ENCODE peak calls at places on chromosomes 1 and 21, in nine cellular contexts. E is astrocyte of the spinal cord, J is NB4, M is HL-60, Z is foreskin fibroblast, C is epithelial cell of esophagus, A is MM.1S, G is pancreas, R is A549. Q is an unnamed sample.

GRCh38 chr1:207669469-207670111 is 24.7 kb downstream of the CR1L start:
- DNase-seq in E (no peak), J (no peak), M (no peak), Z (no peak), C (no peak), A (no peak), G (peak), R (no peak), Q (no peak)

GRCh38 chr1:240278082-240278481 is 186.4 kb downstream of the FMN2 start:
- DNase-seq in E (no peak), J (no peak), M (no peak), Z (no peak), C (no peak), A (no peak), G (no peak), R (no peak), Q (no peak)

GRCh38 chr1:77678628-77679610 is 3.5 kb downstream of the ZZZ3 start:
- DNase-seq in E (no peak), J (no peak), M (no peak), Z (no peak), C (no peak), A (no peak), G (no peak), R (no peak), Q (no peak)

GRCh38 chr1:246512230-246512629 is 5.2 kb upstream of the SMYD3 start:
- DNase-seq in E (no peak), J (no peak), M (no peak), Z (no peak), C (no peak), A (no peak), G (no peak), R (no peak), Q (no peak)

GRCh38 chr1:203402609-203403337 is 51.9 kb upstream of the FMOD start:
- DNase-seq in E (peak), J (peak), M (peak), Z (peak), C (peak), A (no peak), G (no peak), R (no peak), Q (peak)

GRCh38 chr1:171486048-171486519 is 754 bp downstream of the PRRC2C start:
- DNase-seq in E (peak), J (peak), M (peak), Z (peak), C (peak), A (peak), G (no peak), R (peak), Q (peak)

GRCh38 chr1:24321712-24322635 is 2.8 kb downstream of the GRHL3 start:
- DNase-seq in E (peak), J (peak), M (peak), Z (peak), C (peak), A (peak), G (no peak), R (no peak), Q (peak)

GRCh38 chr21:44926364-44927101 is 5.8 kb upstream of the ITGB2 start:
- DNase-seq in E (no peak), J (no peak), M (peak), Z (no peak), C (peak), A (no peak), G (no peak), R (no peak), Q (no peak)

GRCh38 chr1:169078163-169078883 is 28.2 kb upstream of the ATP1B1 start:
- DNase-seq in E (no peak), J (no peak), M (no peak), Z (no peak), C (no peak), A (no peak), G (no peak), R (no peak), Q (no peak)

GRCh38 chr1:110956586-110956985 is 7.1 kb downstream of the LRIF1 start:
- DNase-seq in E (no peak), J (no peak), M (no peak), Z (no peak), C (no peak), A (no peak), G (no peak), R (no peak), Q (no peak)

GRCh38 chr1:225882008-225882698 is at the start of gene TMEM63A:
- DNase-seq in E (peak), J (peak), M (peak), Z (peak), C (peak), A (peak), G (peak), R (peak), Q (peak)

GRCh38 chr1:95953668-95954067 is 719.7 kb downstream of the RWDD3 start:
- DNase-seq in E (no peak), J (no peak), M (no peak), Z (no peak), C (no peak), A (no peak), G (no peak), R (no peak), Q (no peak)

GRCh38 chr1:161726631-161727342 is 5.4 kb downstream of the FCRLB start:
- DNase-seq in E (peak), J (peak), M (peak), Z (peak), C (peak), A (peak), G (peak), R (peak), Q (peak)

GRCh38 chr1:47438321-47439150 is 692 bp downstream of the FOXD2 start:
- DNase-seq in E (no peak), J (peak), M (peak), Z (no peak), C (no peak), A (no peak), G (peak), R (no peak), Q (no peak)

GRCh38 chr1:114609826-114610225 is 28.4 kb upstream of the BCAS2 start:
- DNase-seq in E (no peak), J (no peak), M (no peak), Z (no peak), C (peak), A (no peak), G (no peak), R (no peak), Q (no peak)
- TF ChIP-seq CTCF in E (no peak), J (no peak), M (no peak), Z (no peak), C (no peak), A (no peak), G (no peak), R (no peak), Q (no peak)

DNA sequence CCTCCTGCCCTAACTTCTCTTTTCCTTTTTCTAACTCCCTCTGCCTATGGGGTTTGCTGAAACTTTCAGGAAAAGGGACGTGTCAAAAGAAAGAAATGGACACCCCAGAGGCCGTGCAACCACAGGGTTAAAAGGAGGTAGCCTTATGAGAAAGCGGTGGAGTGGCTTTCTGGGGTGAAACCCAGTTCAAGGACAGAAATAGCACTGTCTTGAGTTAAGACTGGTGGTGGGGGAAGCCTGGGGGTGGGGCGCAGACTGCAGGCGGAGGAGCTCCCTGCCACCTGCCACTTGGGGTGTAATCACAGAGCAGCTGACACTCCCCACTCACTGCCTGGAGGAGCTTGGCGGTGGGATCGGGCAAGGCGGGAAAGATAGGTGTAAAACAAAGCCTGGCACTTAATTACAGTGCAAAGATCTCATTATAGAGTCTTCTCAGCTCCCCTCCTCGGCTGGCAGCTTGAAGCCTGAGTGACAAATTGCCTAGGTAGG is 756 bp upstream of the TLR5 start:
- DNase-seq in E (no peak), J (peak), M (no peak), Z (no peak), C (no peak), A (peak), G (no peak), R (no peak), Q (no peak)
- H3K4me3 ChIP-seq in E (no peak), J (peak), M (no peak), Z (no peak), C (no peak), A (peak), G (peak), R (no peak), Q (no peak)

GRCh38 chr1:6208723-6209660 is 3.1 kb downstream of the RNF207 start:
- DNase-seq in E (peak), J (peak), M (peak), Z (peak), C (peak), A (no peak), G (peak), R (no peak), Q (peak)
- TF ChIP-seq CTCF in E (peak), J (peak), M (peak), Z (peak), C (peak), A (no peak), G (peak), R (no peak), Q (peak)

DNA sequence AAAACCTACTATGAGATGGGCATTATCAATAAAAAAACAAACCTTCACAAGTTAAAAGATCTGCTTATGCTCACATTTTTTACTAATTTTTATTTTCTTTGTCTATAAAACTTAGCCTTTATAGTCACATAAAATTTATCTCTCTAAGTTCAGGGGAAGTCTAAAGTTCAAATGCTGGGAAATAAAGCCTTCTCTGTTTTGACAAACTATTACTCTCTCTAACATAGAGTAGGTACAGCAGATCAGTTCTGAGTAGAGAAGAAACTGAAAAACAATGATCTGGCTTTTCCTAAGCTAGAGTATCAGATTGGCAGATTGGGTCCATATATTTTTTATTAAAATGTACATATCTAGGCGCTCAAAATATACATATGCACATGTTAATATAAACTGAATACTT is 31.2 kb downstream of the C1orf141 start:
- DNase-seq in E (no peak), J (no peak), M (no peak), Z (no peak), C (no peak), A (no peak), G (no peak), R (no peak), Q (no peak)
- H3K4me3 ChIP-seq in E (no peak), J (no peak), M (no peak), Z (no peak), C (no peak), A (no peak), G (no peak), R (no peak), Q (no peak)

DNA sequence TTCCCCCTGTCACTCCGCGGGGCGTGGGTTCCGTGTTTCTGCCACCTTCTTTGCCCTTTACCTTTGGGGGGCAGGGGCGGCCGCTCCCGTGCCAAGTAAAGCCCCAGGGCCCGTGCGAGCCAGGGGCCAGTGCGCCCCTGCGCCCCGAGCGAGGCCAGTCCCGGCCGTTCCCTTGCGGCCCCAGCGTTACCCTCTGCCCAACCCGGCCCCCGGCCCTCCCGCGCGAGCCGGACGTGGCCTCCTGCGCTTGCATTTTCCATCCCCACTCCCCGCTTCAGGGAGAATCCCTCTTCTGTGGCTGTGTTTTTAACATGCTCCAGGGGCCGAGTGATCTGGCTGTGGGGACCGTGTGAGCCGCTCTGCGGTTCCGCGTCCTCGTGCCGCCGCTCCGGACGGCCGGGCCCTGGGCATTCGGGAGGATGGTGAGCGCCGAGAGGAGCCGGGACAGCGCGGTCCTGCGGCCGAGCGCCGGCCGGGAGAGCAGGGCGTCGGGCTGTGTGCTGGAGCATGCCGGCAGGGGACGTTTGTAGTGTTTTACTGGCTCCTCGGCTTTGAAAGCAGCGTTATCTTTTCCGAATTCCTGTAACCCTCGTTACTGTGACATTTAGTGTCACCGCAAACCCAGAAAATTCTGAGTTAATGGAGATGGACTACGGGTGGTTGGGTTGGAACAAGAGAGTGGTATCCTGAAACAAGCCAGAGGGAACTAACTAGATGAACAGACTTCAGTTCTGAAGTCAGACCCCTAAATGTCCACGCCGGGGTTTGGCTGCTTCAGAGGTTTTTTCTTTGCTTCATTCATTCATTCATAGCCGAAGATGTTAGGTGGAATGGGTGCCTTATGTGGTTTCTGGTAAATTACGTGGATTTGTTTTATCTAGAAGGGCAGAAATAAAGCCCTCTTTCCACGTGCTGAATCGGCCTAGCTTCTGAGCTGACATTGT is 1.1 kb downstream of the GALNT2 start:
- DNase-seq in E (no peak), J (peak), M (peak), Z (no peak), C (peak), A (peak), G (peak), R (no peak), Q (peak)
- TF ChIP-seq CTCF in E (peak), J (no peak), M (no peak), Z (no peak), C (peak), A (peak), G (no peak), R (no peak), Q (peak)

GRCh38 chr1:27589841-27590426 is 14.0 kb downstream of the AHDC1 start:
- DNase-seq in E (peak), J (no peak), M (no peak), Z (no peak), C (peak), A (no peak), G (peak), R (peak), Q (no peak)

GRCh38 chr1:27592191-27592590 is 11.8 kb downstream of the AHDC1 start:
- DNase-seq in E (no peak), J (no peak), M (no peak), Z (no peak), C (no peak), A (no peak), G (peak), R (no peak), Q (no peak)

GRCh38 chr1:27591622-27592021 is 12.3 kb downstream of the AHDC1 start:
- DNase-seq in E (no peak), J (no peak), M (no peak), Z (no peak), C (no peak), A (no peak), G (no peak), R (no peak), Q (peak)

GRCh38 chr1:27589441-27589840 is 14.5 kb downstream of the AHDC1 start:
- DNase-seq in E (no peak), J (no peak), M (no peak), Z (no peak), C (no peak), A (no peak), G (no peak), R (no peak), Q (no peak)

DNA sequence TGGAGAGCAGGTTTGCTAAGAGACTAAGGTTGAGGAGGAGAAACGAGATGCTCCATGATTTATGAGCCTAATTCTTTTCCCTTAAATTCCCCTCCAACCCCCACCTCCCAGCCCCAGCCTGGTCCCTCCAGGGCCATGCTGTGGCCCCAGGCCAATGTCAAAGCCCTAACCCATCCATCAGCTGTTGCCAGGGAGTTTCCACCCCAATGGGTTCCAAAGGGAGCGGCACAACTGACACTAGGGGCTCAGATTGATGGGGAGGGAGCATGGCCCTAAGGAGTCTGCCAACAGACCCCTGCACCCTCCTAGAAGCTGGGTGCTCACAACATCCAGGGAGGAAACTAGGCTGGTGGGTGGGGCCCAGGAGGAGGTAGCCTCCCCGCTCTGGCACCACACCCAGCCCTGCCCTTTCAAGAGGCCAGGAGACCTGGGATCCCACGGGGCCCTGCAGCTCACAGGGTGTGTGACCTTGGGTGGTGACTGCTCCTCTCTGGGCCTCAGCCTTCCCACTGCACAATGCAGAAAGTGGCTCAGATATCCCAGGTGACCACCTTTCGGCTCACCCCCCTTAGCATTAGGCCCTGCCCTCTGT is 12.9 kb downstream of the AHDC1 start:
- DNase-seq in E (no peak), J (no peak), M (no peak), Z (no peak), C (no peak), A (no peak), G (peak), R (no peak), Q (no peak)
- H3K4me3 ChIP-seq in E (no peak), J (no peak), M (no peak), Z (no peak), C (no peak), A (no peak), G (no peak), R (no peak), Q (no peak)

DNA sequence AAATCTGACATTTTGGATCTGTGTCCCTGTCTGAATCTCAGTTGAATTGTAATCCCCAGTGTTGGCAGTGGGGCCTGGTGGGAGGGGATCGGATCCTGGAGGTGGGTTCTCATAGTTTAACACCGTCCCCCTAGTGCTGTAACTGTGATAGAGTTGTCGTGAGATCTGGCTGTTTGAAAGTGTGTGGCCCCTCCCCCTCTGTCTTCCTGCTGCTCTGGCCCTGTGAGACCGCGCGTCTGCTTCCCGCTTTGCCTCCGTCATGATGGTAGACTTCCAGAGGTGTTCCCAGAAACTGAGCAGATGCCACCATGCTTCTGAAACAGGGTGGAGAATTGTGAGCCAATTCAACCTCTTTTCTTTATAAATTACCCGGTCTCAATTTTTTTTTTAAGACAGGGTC is 25.0 kb downstream of the AGPAT3 start:
- DNase-seq in E (no peak), J (no peak), M (no peak), Z (no peak), C (no peak), A (no peak), G (no peak), R (no peak), Q (no peak)
- TF ChIP-seq CTCF in E (no peak), J (no peak), M (no peak), Z (no peak), C (no peak), A (no peak), G (no peak), R (no peak), Q (no peak)

DNA sequence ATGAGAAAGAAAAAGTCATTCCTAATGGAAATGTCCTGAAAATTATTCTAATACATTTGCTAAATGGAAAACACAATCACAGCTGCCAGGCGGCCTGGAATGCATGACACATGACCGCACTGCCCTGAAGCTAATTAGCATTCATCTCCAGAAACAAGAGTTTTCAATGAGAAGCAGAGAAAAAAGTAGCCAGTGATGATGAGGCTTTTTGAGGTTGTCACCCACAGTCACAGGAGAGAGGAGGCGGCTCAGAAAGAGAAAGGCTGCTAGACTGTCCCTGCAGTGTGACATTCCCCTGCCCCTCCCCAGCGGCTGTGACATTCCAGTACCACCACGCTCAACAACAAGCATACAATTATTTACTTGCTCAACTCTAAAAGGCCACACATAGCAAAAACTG is 122.9 kb upstream of the KRTAP19-8 start:
- DNase-seq in E (peak), J (no peak), M (no peak), Z (peak), C (peak), A (no peak), G (no peak), R (no peak), Q (no peak)
- H3K4me3 ChIP-seq in E (no peak), J (no peak), M (no peak), Z (no peak), C (no peak), A (no peak), G (no peak), R (no peak), Q (no peak)

GRCh38 chr1:7516341-7516740 is 254.8 kb upstream of the VAMP3 start:
- DNase-seq in E (no peak), J (no peak), M (no peak), Z (no peak), C (no peak), A (no peak), G (no peak), R (peak), Q (no peak)
- TF ChIP-seq CTCF in E (peak), J (no peak), M (no peak), Z (no peak), C (no peak), A (no peak), G (no peak), R (no peak), Q (no peak)